ENCODE peak calls at places on chromosomes 11 and 22, in seven cellular contexts. M is IMR-90; S is CD8-positive, alpha-beta memory T cell; V is sigmoid colon; N is heart left ventricle; K is fibroblast of lung; T is lung. P is an unnamed sample. For H3K36me3 and H3K27me3, the result is how much of the 10 kb centered on the place peaks cover.

GRCh38 chr11:70415642-70416395 is 17.5 kb downstream of the CTTN start:
- DNase-seq in N (no peak), V (no peak), M (peak), T (no peak), K (peak), S (no peak), P (no peak)

GRCh38 chr22:47607486-47607885 is 845.0 kb downstream of the TBC1D22A start:
- DNase-seq in S (no peak), V (peak), M (no peak), T (no peak), N (peak), K (no peak), P (no peak)

GRCh38 chr11:115736146-115736545 is 231.9 kb upstream of the CADM1 start:
- DNase-seq in K (no peak), S (no peak), T (no peak), N (no peak), V (no peak), M (no peak), P (no peak)

GRCh38 chr11:17699157-17700114 is 19.9 kb upstream of the MYOD1 start:
- DNase-seq in V (no peak), S (no peak), K (no peak), N (no peak), M (peak), T (no peak), P (no peak)

GRCh38 chr11:65205602-65205967 is 23.9 kb downstream of the CAPN1 start:
- DNase-seq in M (no peak), N (no peak), S (no peak), V (peak), K (no peak), T (no peak), P (no peak)

GRCh38 chr11:118198370-118198769 is 21.9 kb upstream of the SCN2B start:
- DNase-seq in K (peak), M (peak), N (peak), S (peak), V (peak), T (peak), P (peak)

GRCh38 chr11:121614661-121615240 is 162.0 kb upstream of the SORL1-AS1 start:
- DNase-seq in T (no peak), N (no peak), M (no peak), V (no peak), K (no peak), S (no peak), P (peak)

GRCh38 chr11:78327945-78328344 is 89.7 kb downstream of the GAB2 start:
- DNase-seq in S (no peak), T (no peak), M (no peak), V (no peak), N (no peak), K (no peak), P (no peak)

GRCh38 chr11:131666617-131667016 is 296.2 kb downstream of the NTM start:
- DNase-seq in T (no peak), V (peak), M (peak), S (no peak), N (no peak), K (peak), P (no peak)

GRCh38 chr11:128246364-128247234 is 340.8 kb downstream of the ETS1 start:
- DNase-seq in N (no peak), M (peak), T (no peak), V (no peak), S (no peak), K (peak), P (no peak)

GRCh38 chr11:36385121-36385530 is 89.0 kb downstream of the PRR5L start:
- DNase-seq in T (no peak), V (no peak), S (no peak), M (peak), N (no peak), K (peak), P (no peak)

GRCh38 chr11:76315182-76315853 is 65.6 kb downstream of the THAP12 start:
- DNase-seq in N (no peak), K (no peak), S (no peak), V (no peak), M (no peak), T (no peak), P (no peak)

GRCh38 chr11:117316197-117316961 is at the start of gene BACE1:
- DNase-seq in S (no peak), M (peak), K (peak), T (peak), N (peak), V (peak), P (peak)

GRCh38 chr11:76266269-76266668 is 60.0 kb upstream of the WNT11 start:
- DNase-seq in N (no peak), T (no peak), K (peak), V (peak), M (peak), S (peak), P (no peak)

GRCh38 chr11:93939084-93939780 is 81.9 kb upstream of the HEPHL1 start:
- DNase-seq in T (no peak), N (no peak), K (no peak), S (no peak), V (no peak), M (peak), P (no peak)

GRCh38 chr11:33857924-33858323 is 34.0 kb downstream of the LMO2 start:
- DNase-seq in N (peak), V (peak), T (peak), M (peak), K (peak), S (peak), P (peak)

GRCh38 chr22:17754233-17754925 is 19.9 kb downstream of the BID start:
- DNase-seq in M (no peak), V (no peak), T (no peak), K (no peak), N (no peak), S (peak), P (peak)

GRCh38 chr11:116353517-116353916 is 419.3 kb downstream of the BUD13 start:
- DNase-seq in K (no peak), N (no peak), S (no peak), V (no peak), M (no peak), T (no peak), P (no peak)

GRCh38 chr11:46369458-46370152 is 11.9 kb upstream of the MDK start:
- DNase-seq in V (no peak), S (peak), T (peak), N (peak), M (peak), K (peak), P (peak)

GRCh38 chr11:100328626-100329340 is 358.3 kb upstream of the ARHGAP42 start:
- DNase-seq in V (no peak), S (no peak), K (peak), T (no peak), M (peak), N (no peak), P (no peak)

GRCh38 chr11:72001834-72002591 is 3.3 kb downstream of the IL18BP start:
- DNase-seq in T (no peak), V (no peak), K (no peak), M (no peak), N (no peak), S (no peak), P (no peak)

GRCh38 chr11:75272821-75273301 is 32.3 kb downstream of the TPBGL start:
- DNase-seq in S (peak), M (no peak), K (no peak), T (no peak), V (peak), N (peak), P (no peak)

DNA sequence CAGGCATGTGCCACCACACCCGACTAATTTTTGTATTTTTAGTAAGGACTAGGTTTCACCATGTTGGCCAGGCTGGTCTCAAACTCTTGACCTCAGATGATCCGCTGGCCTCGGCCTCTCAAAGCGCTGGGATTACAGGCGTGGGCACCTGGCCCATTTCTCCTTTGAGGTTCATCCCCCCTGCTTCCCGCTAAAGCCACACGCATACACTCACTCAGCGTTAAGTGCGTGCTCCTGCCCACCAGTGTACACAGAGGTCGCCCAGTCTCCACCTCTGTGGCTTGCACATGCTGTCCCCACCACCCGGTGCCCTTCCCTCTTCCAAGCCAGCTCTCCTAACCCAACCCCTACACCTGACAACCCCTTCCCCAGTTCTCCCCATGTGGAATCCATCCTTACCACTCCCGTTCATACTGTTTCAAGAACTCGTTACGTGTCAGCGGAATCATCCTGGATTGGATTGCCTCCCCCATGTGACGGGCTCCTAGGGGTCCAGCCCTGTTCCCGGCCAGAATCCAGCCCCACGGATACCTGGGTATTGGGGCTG is 15.7 kb upstream of the CYTH4 start:
- DNase-seq in K (no peak), N (no peak), T (no peak), V (no peak), M (no peak), S (no peak), P (no peak)
- H3K4me3 ChIP-seq in K (peak), N (no peak), T (no peak), V (peak), M (no peak), S (peak), P (no peak)

DNA sequence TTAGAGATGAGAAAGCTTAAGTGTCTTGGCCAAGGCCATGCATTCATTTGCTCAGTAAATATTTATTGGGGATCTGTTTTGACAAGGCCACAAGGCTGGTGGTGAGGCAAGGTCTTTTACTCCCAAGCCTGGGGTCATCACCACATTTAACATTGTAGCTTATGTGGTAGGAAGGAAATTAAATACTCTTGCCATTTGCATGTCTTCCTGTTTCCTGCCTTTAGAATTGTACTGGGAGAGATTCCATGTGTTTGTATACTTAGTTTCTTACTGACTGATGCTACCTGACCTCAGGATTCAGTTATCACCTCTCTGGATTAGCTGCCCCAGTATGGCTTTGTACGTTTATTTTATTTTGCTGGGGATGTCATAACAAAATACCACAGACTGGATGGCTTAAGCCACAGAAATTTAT is 44.7 kb downstream of the SPECC1L start:
- DNase-seq in T (no peak), V (no peak), N (no peak), K (peak), S (no peak), M (peak), P (no peak)
- H3K36me3 ChIP-seq in T (under half), V (under half), N (half or more), K (under half), S (under half), M (under half), P (under half)

DNA sequence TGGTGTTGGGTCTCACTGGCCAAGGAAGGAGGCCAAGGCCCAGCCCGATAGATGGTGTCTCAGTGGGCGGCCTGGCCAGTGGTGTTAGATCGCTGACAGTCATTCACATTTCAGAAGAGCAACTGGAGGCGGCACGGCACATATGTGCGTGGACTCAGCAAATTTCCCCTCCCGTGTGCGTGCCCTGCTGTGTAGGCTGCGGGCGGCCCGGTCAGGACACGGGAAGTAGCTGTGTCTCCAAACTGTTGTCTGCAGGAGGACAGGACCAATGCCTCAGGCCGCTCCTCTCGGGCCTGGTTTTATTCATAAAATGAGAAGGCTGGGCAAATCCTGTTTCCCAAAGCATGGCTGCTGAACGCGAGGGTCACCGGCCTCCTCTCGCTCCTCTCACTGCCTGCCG is 711.7 kb downstream of the BRD1 start:
- DNase-seq in K (no peak), V (no peak), M (no peak), T (no peak), N (no peak), S (no peak), P (no peak)
- H3K27me3 ChIP-seq in K (under half), V (under half), M (under half), T (under half), N (under half), S (under half), P (under half)

GRCh38 chr22:32987081-32987631 is 71.0 kb downstream of the SYN3 start:
- DNase-seq in T (no peak), V (no peak), K (peak), S (no peak), M (no peak), N (no peak), P (peak)
- H3K4me3 ChIP-seq in T (no peak), V (no peak), K (no peak), S (no peak), M (no peak), N (no peak), P (no peak)

GRCh38 chr11:28250192-28250591 is 142.0 kb downstream of the METTL15 start:
- DNase-seq in M (no peak), S (no peak), V (no peak), K (no peak), T (no peak), N (no peak), P (no peak)
- H3K36me3 ChIP-seq in M (under half), S (under half), V (under half), K (under half), T (under half), N (under half), P (under half)